ENCODE peak calls at places on chromosome 20, in seven cellular contexts. G, D, V, Z, J, Y and T are unnamed samples. For H3K9me3, the result is how much of the 10 kb centered on the place peaks cover.

GRCh38 chr20:50335105-50335504 is 144.5 kb downstream of the CEBPB start:
- DNase-seq in G (no peak), D (peak), V (peak), Z (peak), J (no peak), Y (no peak), T (no peak)

GRCh38 chr20:52569201-52569600 is 377.6 kb upstream of the ZFP64 start:
- DNase-seq in G (no peak), D (no peak), V (no peak), Z (no peak), J (no peak), Y (no peak), T (no peak)

GRCh38 chr20:14313621-14314020 is 23.8 kb downstream of the FLRT3 start:
- DNase-seq in G (no peak), D (no peak), V (no peak), Z (no peak), J (no peak), Y (no peak), T (no peak)

GRCh38 chr20:24699321-24700165 is 230.1 kb downstream of the SYNDIG1 start:
- DNase-seq in G (no peak), D (no peak), V (no peak), Z (no peak), J (no peak), Y (no peak), T (no peak)

GRCh38 chr20:47720636-47721427 is 64.4 kb downstream of the SULF2 start:
- DNase-seq in G (peak), D (no peak), V (no peak), Z (no peak), J (no peak), Y (no peak), T (no peak)

GRCh38 chr20:33914871-33915270 is 78.8 kb upstream of the RALY start:
- DNase-seq in G (no peak), D (peak), V (peak), Z (peak), J (no peak), Y (no peak), T (no peak)

GRCh38 chr20:3547906-3548305 is 77.1 kb downstream of the ATRN start:
- DNase-seq in G (no peak), D (no peak), V (no peak), Z (peak), J (no peak), Y (no peak), T (no peak)

GRCh38 chr20:57588596-57588995 is 27.7 kb downstream of the PCK1 start:
- DNase-seq in G (no peak), D (no peak), V (no peak), Z (no peak), J (no peak), Y (no peak), T (no peak)

GRCh38 chr20:31551581-31552081 is 37.4 kb downstream of the HM13 start:
- DNase-seq in G (no peak), D (no peak), V (no peak), Z (no peak), J (no peak), Y (no peak), T (no peak)

GRCh38 chr20:35340436-35340835 is 48.2 kb upstream of the FAM83C start:
- DNase-seq in G (no peak), D (no peak), V (no peak), Z (no peak), J (no peak), Y (no peak), T (no peak)

GRCh38 chr20:35341366-35342028 is 49.3 kb upstream of the FAM83C start:
- DNase-seq in G (no peak), D (no peak), V (no peak), Z (no peak), J (no peak), Y (no peak), T (no peak)

GRCh38 chr20:35344354-35344837 is 52.2 kb upstream of the FAM83C start:
- DNase-seq in G (peak), D (peak), V (no peak), Z (peak), J (no peak), Y (peak), T (no peak)

GRCh38 chr20:35345189-35345588 is 53.0 kb upstream of the FAM83C start:
- DNase-seq in G (no peak), D (no peak), V (no peak), Z (no peak), J (no peak), Y (no peak), T (no peak)

GRCh38 chr20:35342154-35342769 is 50.0 kb upstream of the FAM83C start:
- DNase-seq in G (no peak), D (no peak), V (no peak), Z (no peak), J (no peak), Y (no peak), T (no peak)
- TF ChIP-seq CTCF in G (no peak), D (no peak), V (no peak), Z (no peak), J (no peak), Y (no peak), T (no peak)

DNA sequence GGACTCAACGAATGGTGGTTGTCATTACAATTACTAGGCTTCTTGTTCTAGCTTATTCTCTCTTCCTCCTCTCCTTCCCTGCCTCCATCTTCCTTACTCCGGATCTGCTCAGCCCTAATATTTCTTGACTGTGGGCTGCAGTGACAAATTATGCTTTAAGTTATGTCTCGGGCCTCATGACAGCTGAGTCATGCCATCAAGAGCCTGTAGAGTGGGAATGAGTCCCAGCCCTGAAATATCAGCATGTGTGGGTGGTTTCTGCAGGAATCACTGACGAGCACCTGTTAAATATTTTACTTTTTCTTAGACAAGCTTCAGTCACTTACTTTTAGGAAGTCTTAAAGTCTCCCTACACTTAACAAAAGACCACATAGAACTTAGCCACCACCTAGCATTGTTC is 83.1 kb upstream of the CBLN4 start:
- DNase-seq in G (no peak), D (no peak), V (no peak), Z (no peak), J (no peak), Y (no peak), T (no peak)
- H3K9me3 ChIP-seq in G (under half), D (under half), V (under half), Z (under half), J (under half), Y (under half), T (under half)

GRCh38 chr20:35615667-35616464 is at the start of gene SPAG4:
- DNase-seq in G (peak), D (no peak), V (no peak), Z (peak), J (peak), Y (peak), T (peak)

GRCh38 chr20:35618372-35619131 is 2.9 kb downstream of the SPAG4 start:
- DNase-seq in G (no peak), D (no peak), V (no peak), Z (no peak), J (peak), Y (peak), T (no peak)

GRCh38 chr20:35618032-35618371 is 2.4 kb downstream of the SPAG4 start:
- DNase-seq in G (no peak), D (no peak), V (no peak), Z (no peak), J (no peak), Y (no peak), T (no peak)

GRCh38 chr20:35616465-35617396 is 1.1 kb downstream of the SPAG4 start:
- DNase-seq in G (peak), D (peak), V (peak), Z (peak), J (peak), Y (peak), T (peak)

DNA sequence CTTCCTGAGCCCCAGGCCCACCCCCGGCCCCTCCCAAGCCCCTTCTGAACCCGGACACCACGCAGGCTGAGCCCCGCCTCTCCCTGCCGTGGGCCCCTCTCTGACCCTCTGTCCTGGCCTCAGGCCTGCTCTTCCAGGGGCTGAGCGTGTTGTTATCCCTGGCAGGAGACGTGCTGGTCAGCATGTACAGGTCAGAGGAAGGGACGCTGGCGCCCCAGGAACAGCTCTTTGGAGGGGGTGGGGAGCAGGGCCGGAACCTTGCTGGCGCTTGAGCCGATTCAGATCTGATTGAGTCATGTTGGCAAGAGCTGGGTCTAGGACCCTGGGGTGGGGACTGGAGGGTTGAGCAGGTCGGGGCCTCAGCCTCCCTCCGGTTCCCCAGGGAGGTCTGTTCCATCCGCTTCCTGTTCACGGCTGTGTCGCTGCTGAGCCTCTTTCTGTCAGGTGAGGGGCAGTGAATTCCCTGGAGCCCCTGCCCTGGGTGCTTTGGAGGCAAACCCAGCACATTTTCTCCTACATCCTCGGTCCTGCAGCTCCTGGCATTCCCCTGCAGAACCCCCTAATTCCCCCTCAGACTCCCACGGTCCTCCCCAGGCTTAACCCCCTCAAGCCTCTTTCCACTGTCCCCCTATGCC is 1.9 kb downstream of the SPAG4 start:
- DNase-seq in G (peak), D (peak), V (no peak), Z (peak), J (peak), Y (peak), T (peak)
- H3K27ac ChIP-seq in G (peak), D (peak), V (peak), Z (peak), J (peak), Y (peak), T (peak)

GRCh38 chr20:62427172-62428007 is at the start of gene RBBP8NL:
- DNase-seq in G (no peak), D (peak), V (peak), Z (no peak), J (peak), Y (peak), T (no peak)
- TF ChIP-seq CTCF in G (no peak), D (peak), V (no peak), Z (no peak), J (peak), Y (no peak), T (no peak)

GRCh38 chr20:63963348-63963741 is 6.4 kb downstream of the ZNF512B start:
- DNase-seq in G (no peak), D (no peak), V (no peak), Z (no peak), J (no peak), Y (no peak), T (no peak)
- H3K9me3 ChIP-seq in G (under half), D (under half), V (under half), Z (under half), J (under half), Y (under half), T (under half)

GRCh38 chr20:17955302-17955701 is 13.3 kb downstream of the SNX5 start:
- DNase-seq in G (no peak), D (no peak), V (no peak), Z (no peak), J (no peak), Y (no peak), T (no peak)
- H3K27ac ChIP-seq in G (no peak), D (no peak), V (no peak), Z (no peak), J (no peak), Y (no peak), T (no peak)

GRCh38 chr20:22684763-22685443 is 100.5 kb upstream of the FOXA2 start:
- DNase-seq in G (no peak), D (no peak), V (no peak), Z (peak), J (no peak), Y (no peak), T (no peak)
- TF ChIP-seq CTCF in G (no peak), D (no peak), V (no peak), Z (peak), J (no peak), Y (no peak), T (no peak)

DNA sequence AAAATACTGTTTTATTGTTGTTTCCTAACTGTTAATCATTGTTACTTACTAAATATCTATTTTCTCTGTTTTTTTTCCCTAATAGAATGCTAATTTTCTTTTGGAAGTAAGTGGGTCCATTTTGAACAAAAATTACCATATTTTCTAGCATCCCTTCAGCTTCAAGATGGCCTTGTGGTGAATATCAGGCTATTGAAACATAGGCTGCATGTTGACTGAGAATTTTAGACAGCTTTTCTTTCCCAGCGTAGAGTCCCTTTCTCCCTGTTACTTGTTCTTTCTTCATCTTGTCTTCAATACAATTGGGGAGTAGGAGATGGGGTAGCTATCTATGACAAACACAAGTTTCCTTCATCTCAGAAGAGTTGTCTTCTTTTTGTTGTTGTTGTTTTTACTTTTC is 397.0 kb downstream of the DOK5 start:
- DNase-seq in G (no peak), D (no peak), V (no peak), Z (no peak), J (no peak), Y (no peak), T (no peak)
- H3K9me3 ChIP-seq in G (under half), D (under half), V (under half), Z (under half), J (under half), Y (under half), T (under half)

GRCh38 chr20:51562334-51563140 is 20.0 kb upstream of the NFATC2 start:
- DNase-seq in G (peak), D (peak), V (peak), Z (peak), J (peak), Y (peak), T (peak)

GRCh38 chr20:51563597-51564332 is 21.2 kb upstream of the NFATC2 start:
- DNase-seq in G (peak), D (peak), V (peak), Z (peak), J (peak), Y (peak), T (peak)

GRCh38 chr20:51563141-51563596 is 20.6 kb upstream of the NFATC2 start:
- DNase-seq in G (no peak), D (no peak), V (no peak), Z (no peak), J (no peak), Y (no peak), T (no peak)

GRCh38 chr20:51560550-51561307 is 18.2 kb upstream of the NFATC2 start:
- DNase-seq in G (no peak), D (no peak), V (no peak), Z (no peak), J (no peak), Y (no peak), T (no peak)

DNA sequence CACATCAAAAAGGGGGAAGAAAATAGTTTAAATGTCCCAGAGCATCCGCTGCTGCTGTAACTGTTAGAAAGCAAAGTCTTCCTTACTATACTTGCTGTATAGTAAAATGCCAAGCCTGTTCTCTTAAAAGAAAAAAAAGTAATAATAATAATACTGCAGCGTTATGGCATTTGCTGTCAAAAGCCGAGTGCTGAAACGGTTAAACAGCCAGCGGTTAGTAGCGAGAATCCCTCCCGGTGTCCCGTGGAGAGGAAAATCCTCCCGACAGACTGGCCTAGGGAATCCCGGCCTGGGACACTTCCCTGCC is 19.5 kb upstream of the NFATC2 start:
- DNase-seq in G (peak), D (no peak), V (no peak), Z (no peak), J (no peak), Y (peak), T (no peak)
- H3K27ac ChIP-seq in G (peak), D (no peak), V (no peak), Z (peak), J (peak), Y (peak), T (peak)

GRCh38 chr20:12925863-12926547 is 82.8 kb upstream of the SPTLC3 start:
- DNase-seq in G (no peak), D (no peak), V (no peak), Z (no peak), J (no peak), Y (no peak), T (no peak)

GRCh38 chr20:12927489-12927888 is 81.3 kb upstream of the SPTLC3 start:
- DNase-seq in G (no peak), D (no peak), V (no peak), Z (no peak), J (no peak), Y (no peak), T (no peak)

GRCh38 chr20:12925214-12925755 is 83.5 kb upstream of the SPTLC3 start:
- DNase-seq in G (peak), D (peak), V (peak), Z (peak), J (peak), Y (peak), T (peak)

GRCh38 chr20:12928358-12928754 is 80.4 kb upstream of the SPTLC3 start:
- DNase-seq in G (no peak), D (no peak), V (no peak), Z (no peak), J (no peak), Y (no peak), T (no peak)

DNA sequence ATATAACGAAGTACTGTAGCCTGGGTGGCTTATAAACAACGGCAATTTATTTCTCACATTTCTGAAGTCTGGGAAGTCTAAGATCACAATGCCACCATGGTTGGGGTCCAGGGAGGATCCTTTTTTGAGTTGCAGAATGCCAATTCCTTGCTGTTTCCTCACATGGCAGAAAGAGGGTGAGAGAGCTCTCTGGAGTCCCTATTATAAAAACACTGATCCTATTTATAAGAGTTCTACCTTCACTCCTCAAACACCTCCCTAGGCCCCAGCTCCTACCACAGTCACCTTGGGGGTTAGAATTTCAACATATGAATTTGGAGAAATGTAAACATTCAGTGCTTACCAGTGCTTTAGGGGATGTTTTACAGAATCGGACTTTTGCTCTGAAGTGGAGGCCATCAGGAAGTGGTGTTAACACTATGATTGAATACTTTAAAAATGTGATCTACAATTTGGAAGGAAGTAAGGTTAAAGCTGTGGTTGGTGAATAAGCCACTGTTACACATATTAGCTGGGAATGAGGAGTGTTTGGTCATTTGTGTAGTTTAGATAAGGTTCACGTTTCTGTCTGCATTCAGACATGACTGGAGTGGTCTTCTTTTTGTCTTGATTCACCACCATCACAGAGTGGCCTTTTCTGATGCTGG is 79.9 kb upstream of the SPTLC3 start:
- DNase-seq in G (no peak), D (peak), V (no peak), Z (peak), J (no peak), Y (no peak), T (no peak)
- TF ChIP-seq CTCF in G (no peak), D (no peak), V (no peak), Z (no peak), J (no peak), Y (no peak), T (no peak)